ENCODE peak calls at places on chromosome 22, in nine cellular contexts. One of them, this sample, is unnamed.

GRCh38 chr22:22037740-22038139 is 55.2 kb upstream of the TOP3B start:
- DNase-seq in lower leg skin: no peak
- DNase-seq in memory B cell: no peak
- DNase-seq in activated naive CD4-positive, alpha-beta T cell treated with anti-CD3 and anti-CD28 coated beads for 36 hours: no peak
- DNase-seq in epithelial cell of proximal tubule: no peak
- DNase-seq in left ventricle myocardium superior: no peak
- DNase-seq in hypothalamus: no peak
- DNase-seq in stimulated activated CD4-positive, alpha-beta T cell treated with anti-CD3 and anti-CD28 coated beads, TNF-alpha, amount 100 ng/mL, for 24 hours: no peak
- DNase-seq in NCI-H510A treated with DMSO at 0.1 percent for 48 hours: no peak
- DNase-seq in this sample: no peak

GRCh38 chr22:48417143-48418070 is 1410.3 kb downstream of the BRD1 start:
- DNase-seq in NCI-H510A treated with DMSO at 0.1 percent for 48 hours: no peak
- DNase-seq in activated naive CD4-positive, alpha-beta T cell treated with anti-CD3 and anti-CD28 coated beads for 36 hours: no peak
- DNase-seq in hypothalamus: no peak
- DNase-seq in stimulated activated CD4-positive, alpha-beta T cell treated with anti-CD3 and anti-CD28 coated beads, TNF-alpha, amount 100 ng/mL, for 24 hours: no peak
- DNase-seq in memory B cell: no peak
- DNase-seq in lower leg skin: no peak
- DNase-seq in epithelial cell of proximal tubule: no peak
- DNase-seq in left ventricle myocardium superior: no peak
- DNase-seq in this sample: no peak

GRCh38 chr22:30185129-30185528 is 61.4 kb downstream of the LIF start:
- DNase-seq in stimulated activated CD4-positive, alpha-beta T cell treated with anti-CD3 and anti-CD28 coated beads, TNF-alpha, amount 100 ng/mL, for 24 hours: no peak
- DNase-seq in lower leg skin: no peak
- DNase-seq in activated naive CD4-positive, alpha-beta T cell treated with anti-CD3 and anti-CD28 coated beads for 36 hours: peak; percentile 60
- DNase-seq in NCI-H510A treated with DMSO at 0.1 percent for 48 hours: no peak
- DNase-seq in memory B cell: no peak
- DNase-seq in hypothalamus: no peak
- DNase-seq in left ventricle myocardium superior: no peak
- DNase-seq in epithelial cell of proximal tubule: no peak
- DNase-seq in this sample: no peak

GRCh38 chr22:43042101-43042780 is 27.3 kb upstream of the PACSIN2 start:
- DNase-seq in activated naive CD4-positive, alpha-beta T cell treated with anti-CD3 and anti-CD28 coated beads for 36 hours: no peak
- DNase-seq in epithelial cell of proximal tubule: no peak
- DNase-seq in memory B cell: no peak
- DNase-seq in left ventricle myocardium superior: no peak
- DNase-seq in hypothalamus: no peak
- DNase-seq in stimulated activated CD4-positive, alpha-beta T cell treated with anti-CD3 and anti-CD28 coated beads, TNF-alpha, amount 100 ng/mL, for 24 hours: no peak
- DNase-seq in lower leg skin: no peak
- DNase-seq in NCI-H510A treated with DMSO at 0.1 percent for 48 hours: peak; percentile 65
- DNase-seq in this sample: no peak

GRCh38 chr22:19357270-19358105 is 66.0 kb upstream of the CLTCL1 start:
- DNase-seq in lower leg skin: no peak
- DNase-seq in epithelial cell of proximal tubule: no peak
- DNase-seq in stimulated activated CD4-positive, alpha-beta T cell treated with anti-CD3 and anti-CD28 coated beads, TNF-alpha, amount 100 ng/mL, for 24 hours: no peak
- DNase-seq in hypothalamus: no peak
- DNase-seq in activated naive CD4-positive, alpha-beta T cell treated with anti-CD3 and anti-CD28 coated beads for 36 hours: no peak
- DNase-seq in left ventricle myocardium superior: no peak
- DNase-seq in memory B cell: no peak
- DNase-seq in NCI-H510A treated with DMSO at 0.1 percent for 48 hours: no peak
- DNase-seq in this sample: peak; percentile 8

GRCh38 chr22:19554834-19555404 is 30.7 kb upstream of the CLDN5 start:
- DNase-seq in left ventricle myocardium superior: no peak
- DNase-seq in lower leg skin: no peak
- DNase-seq in NCI-H510A treated with DMSO at 0.1 percent for 48 hours: no peak
- DNase-seq in epithelial cell of proximal tubule: no peak
- DNase-seq in activated naive CD4-positive, alpha-beta T cell treated with anti-CD3 and anti-CD28 coated beads for 36 hours: no peak
- DNase-seq in hypothalamus: no peak
- DNase-seq in stimulated activated CD4-positive, alpha-beta T cell treated with anti-CD3 and anti-CD28 coated beads, TNF-alpha, amount 100 ng/mL, for 24 hours: no peak
- DNase-seq in memory B cell: no peak
- DNase-seq in this sample: no peak

GRCh38 chr22:34801221-34801620 is 264.7 kb upstream of the ISX start:
- DNase-seq in hypothalamus: no peak
- DNase-seq in stimulated activated CD4-positive, alpha-beta T cell treated with anti-CD3 and anti-CD28 coated beads, TNF-alpha, amount 100 ng/mL, for 24 hours: no peak
- DNase-seq in memory B cell: no peak
- DNase-seq in activated naive CD4-positive, alpha-beta T cell treated with anti-CD3 and anti-CD28 coated beads for 36 hours: no peak
- DNase-seq in NCI-H510A treated with DMSO at 0.1 percent for 48 hours: no peak
- DNase-seq in left ventricle myocardium superior: no peak
- DNase-seq in epithelial cell of proximal tubule: no peak
- DNase-seq in lower leg skin: no peak
- DNase-seq in this sample: no peak

GRCh38 chr22:48580481-48580970 is 1247.1 kb downstream of the BRD1 start:
- DNase-seq in left ventricle myocardium superior: peak; percentile 6
- DNase-seq in activated naive CD4-positive, alpha-beta T cell treated with anti-CD3 and anti-CD28 coated beads for 36 hours: no peak
- DNase-seq in epithelial cell of proximal tubule: no peak
- DNase-seq in hypothalamus: no peak
- DNase-seq in stimulated activated CD4-positive, alpha-beta T cell treated with anti-CD3 and anti-CD28 coated beads, TNF-alpha, amount 100 ng/mL, for 24 hours: no peak
- DNase-seq in memory B cell: no peak
- DNase-seq in NCI-H510A treated with DMSO at 0.1 percent for 48 hours: no peak
- DNase-seq in lower leg skin: no peak
- DNase-seq in this sample: no peak

GRCh38 chr22:40922484-40923303 is 28.5 kb upstream of the RBX1 start:
- DNase-seq in NCI-H510A treated with DMSO at 0.1 percent for 48 hours: peak; percentile 39
- DNase-seq in memory B cell: peak; percentile 27
- DNase-seq in epithelial cell of proximal tubule: peak; percentile 10
- DNase-seq in activated naive CD4-positive, alpha-beta T cell treated with anti-CD3 and anti-CD28 coated beads for 36 hours: peak; percentile 8
- DNase-seq in lower leg skin: no peak
- DNase-seq in left ventricle myocardium superior: no peak
- DNase-seq in stimulated activated CD4-positive, alpha-beta T cell treated with anti-CD3 and anti-CD28 coated beads, TNF-alpha, amount 100 ng/mL, for 24 hours: no peak
- DNase-seq in hypothalamus: no peak
- DNase-seq in this sample: peak; percentile 57

GRCh38 chr22:42500164-42500835 is 19.3 kb downstream of the RRP7A start:
- DNase-seq in lower leg skin: peak; percentile 95
- DNase-seq in memory B cell: peak; percentile 86
- DNase-seq in epithelial cell of proximal tubule: no peak
- DNase-seq in stimulated activated CD4-positive, alpha-beta T cell treated with anti-CD3 and anti-CD28 coated beads, TNF-alpha, amount 100 ng/mL, for 24 hours: peak; percentile 77
- DNase-seq in hypothalamus: peak; percentile 55
- DNase-seq in left ventricle myocardium superior: peak; percentile 88
- DNase-seq in activated naive CD4-positive, alpha-beta T cell treated with anti-CD3 and anti-CD28 coated beads for 36 hours: peak; percentile 87
- DNase-seq in NCI-H510A treated with DMSO at 0.1 percent for 48 hours: no peak
- DNase-seq in this sample: peak; percentile 57

GRCh38 chr22:17788528-17789378 is 14.5 kb upstream of the BID start:
- DNase-seq in epithelial cell of proximal tubule: no peak
- DNase-seq in stimulated activated CD4-positive, alpha-beta T cell treated with anti-CD3 and anti-CD28 coated beads, TNF-alpha, amount 100 ng/mL, for 24 hours: no peak
- DNase-seq in activated naive CD4-positive, alpha-beta T cell treated with anti-CD3 and anti-CD28 coated beads for 36 hours: no peak
- DNase-seq in hypothalamus: no peak
- DNase-seq in NCI-H510A treated with DMSO at 0.1 percent for 48 hours: no peak
- DNase-seq in lower leg skin: no peak
- DNase-seq in memory B cell: no peak
- DNase-seq in left ventricle myocardium superior: peak; percentile 26
- DNase-seq in this sample: no peak

GRCh38 chr22:48498526-48499331 is 1328.9 kb downstream of the BRD1 start:
- DNase-seq in epithelial cell of proximal tubule: no peak
- DNase-seq in memory B cell: no peak
- DNase-seq in NCI-H510A treated with DMSO at 0.1 percent for 48 hours: no peak
- DNase-seq in left ventricle myocardium superior: no peak
- DNase-seq in lower leg skin: no peak
- DNase-seq in activated naive CD4-positive, alpha-beta T cell treated with anti-CD3 and anti-CD28 coated beads for 36 hours: no peak
- DNase-seq in hypothalamus: no peak
- DNase-seq in stimulated activated CD4-positive, alpha-beta T cell treated with anti-CD3 and anti-CD28 coated beads, TNF-alpha, amount 100 ng/mL, for 24 hours: no peak
- DNase-seq in this sample: no peak

GRCh38 chr22:44597616-44598015 is 99.6 kb upstream of the RTL6 start:
- DNase-seq in stimulated activated CD4-positive, alpha-beta T cell treated with anti-CD3 and anti-CD28 coated beads, TNF-alpha, amount 100 ng/mL, for 24 hours: no peak
- DNase-seq in hypothalamus: peak; percentile 34
- DNase-seq in epithelial cell of proximal tubule: no peak
- DNase-seq in activated naive CD4-positive, alpha-beta T cell treated with anti-CD3 and anti-CD28 coated beads for 36 hours: no peak
- DNase-seq in NCI-H510A treated with DMSO at 0.1 percent for 48 hours: peak; percentile 57
- DNase-seq in memory B cell: no peak
- DNase-seq in left ventricle myocardium superior: no peak
- DNase-seq in lower leg skin: no peak
- DNase-seq in this sample: no peak

GRCh38 chr22:28773461-28773867 is 969 bp downstream of the CCDC117 start:
- DNase-seq in NCI-H510A treated with DMSO at 0.1 percent for 48 hours: no peak
- DNase-seq in activated naive CD4-positive, alpha-beta T cell treated with anti-CD3 and anti-CD28 coated beads for 36 hours: no peak
- DNase-seq in hypothalamus: no peak
- DNase-seq in left ventricle myocardium superior: no peak
- DNase-seq in stimulated activated CD4-positive, alpha-beta T cell treated with anti-CD3 and anti-CD28 coated beads, TNF-alpha, amount 100 ng/mL, for 24 hours: no peak
- DNase-seq in memory B cell: no peak
- DNase-seq in epithelial cell of proximal tubule: peak; percentile 43
- DNase-seq in lower leg skin: no peak
- DNase-seq in this sample: no peak

GRCh38 chr22:23392420-23393121 is 187.5 kb downstream of the IGLL1 start:
- DNase-seq in lower leg skin: peak; percentile 74
- DNase-seq in epithelial cell of proximal tubule: no peak
- DNase-seq in hypothalamus: no peak
- DNase-seq in stimulated activated CD4-positive, alpha-beta T cell treated with anti-CD3 and anti-CD28 coated beads, TNF-alpha, amount 100 ng/mL, for 24 hours: no peak
- DNase-seq in memory B cell: no peak
- DNase-seq in NCI-H510A treated with DMSO at 0.1 percent for 48 hours: no peak
- DNase-seq in activated naive CD4-positive, alpha-beta T cell treated with anti-CD3 and anti-CD28 coated beads for 36 hours: no peak
- DNase-seq in left ventricle myocardium superior: no peak
- DNase-seq in this sample: no peak

GRCh38 chr22:17120281-17120680 is 879 bp downstream of the TMEM121B start:
- DNase-seq in NCI-H510A treated with DMSO at 0.1 percent for 48 hours: no peak
- DNase-seq in hypothalamus: no peak
- DNase-seq in memory B cell: peak; percentile 54
- DNase-seq in left ventricle myocardium superior: peak; percentile 79
- DNase-seq in lower leg skin: no peak
- DNase-seq in epithelial cell of proximal tubule: no peak
- DNase-seq in stimulated activated CD4-positive, alpha-beta T cell treated with anti-CD3 and anti-CD28 coated beads, TNF-alpha, amount 100 ng/mL, for 24 hours: peak; percentile 41
- DNase-seq in activated naive CD4-positive, alpha-beta T cell treated with anti-CD3 and anti-CD28 coated beads for 36 hours: peak; percentile 62
- DNase-seq in this sample: no peak

GRCh38 chr22:40241200-40241763 is 63.6 kb downstream of the TNRC6B start:
- DNase-seq in activated naive CD4-positive, alpha-beta T cell treated with anti-CD3 and anti-CD28 coated beads for 36 hours: peak; percentile 45
- DNase-seq in NCI-H510A treated with DMSO at 0.1 percent for 48 hours: no peak
- DNase-seq in hypothalamus: no peak
- DNase-seq in stimulated activated CD4-positive, alpha-beta T cell treated with anti-CD3 and anti-CD28 coated beads, TNF-alpha, amount 100 ng/mL, for 24 hours: no peak
- DNase-seq in memory B cell: no peak
- DNase-seq in left ventricle myocardium superior: no peak
- DNase-seq in epithelial cell of proximal tubule: no peak
- DNase-seq in lower leg skin: no peak
- DNase-seq in this sample: no peak

GRCh38 chr22:29205260-29205597 is 467 bp upstream of the EMID1 start:
- DNase-seq in lower leg skin: no peak
- DNase-seq in NCI-H510A treated with DMSO at 0.1 percent for 48 hours: peak; percentile 7
- DNase-seq in epithelial cell of proximal tubule: no peak
- DNase-seq in left ventricle myocardium superior: no peak
- DNase-seq in activated naive CD4-positive, alpha-beta T cell treated with anti-CD3 and anti-CD28 coated beads for 36 hours: no peak
- DNase-seq in memory B cell: no peak
- DNase-seq in stimulated activated CD4-positive, alpha-beta T cell treated with anti-CD3 and anti-CD28 coated beads, TNF-alpha, amount 100 ng/mL, for 24 hours: no peak
- DNase-seq in hypothalamus: no peak
- DNase-seq in this sample: no peak

GRCh38 chr22:32336185-32336603 is 21.5 kb upstream of the RFPL3 start:
- DNase-seq in epithelial cell of proximal tubule: no peak
- DNase-seq in hypothalamus: no peak
- DNase-seq in activated naive CD4-positive, alpha-beta T cell treated with anti-CD3 and anti-CD28 coated beads for 36 hours: no peak
- DNase-seq in lower leg skin: peak; percentile 32
- DNase-seq in NCI-H510A treated with DMSO at 0.1 percent for 48 hours: no peak
- DNase-seq in left ventricle myocardium superior: no peak
- DNase-seq in stimulated activated CD4-positive, alpha-beta T cell treated with anti-CD3 and anti-CD28 coated beads, TNF-alpha, amount 100 ng/mL, for 24 hours: no peak
- DNase-seq in memory B cell: peak; percentile 0
- DNase-seq in this sample: no peak

GRCh38 chr22:31230155-31230870 is 18.2 kb downstream of the LIMK2 start:
- DNase-seq in stimulated activated CD4-positive, alpha-beta T cell treated with anti-CD3 and anti-CD28 coated beads, TNF-alpha, amount 100 ng/mL, for 24 hours: no peak
- DNase-seq in epithelial cell of proximal tubule: no peak
- DNase-seq in NCI-H510A treated with DMSO at 0.1 percent for 48 hours: no peak
- DNase-seq in left ventricle myocardium superior: no peak
- DNase-seq in hypothalamus: no peak
- DNase-seq in memory B cell: no peak
- DNase-seq in activated naive CD4-positive, alpha-beta T cell treated with anti-CD3 and anti-CD28 coated beads for 36 hours: no peak
- DNase-seq in lower leg skin: no peak
- DNase-seq in this sample: no peak